ENCODE peak calls at places on chromosomes 2 and 18, in five cellular contexts. One of them, this sample, is unnamed. For H3K4me1, the result is how much of the 10 kb centered on the place peaks cover.

GRCh38 chr18:1273469-1273868 is 368.8 kb downstream of the ADCYAP1 start:
- DNase-seq in pancreas: no peak
- DNase-seq in psoas muscle: no peak
- DNase-seq in effector memory CD4-positive, alpha-beta T cell: no peak
- DNase-seq in Panc1: no peak
- DNase-seq in this sample: no peak

GRCh38 chr18:49161627-49162026 is 210.9 kb upstream of the SMAD7 start:
- DNase-seq in Panc1: no peak
- DNase-seq in pancreas: no peak
- DNase-seq in psoas muscle: no peak
- DNase-seq in effector memory CD4-positive, alpha-beta T cell: no peak
- DNase-seq in this sample: no peak

GRCh38 chr2:181972431-181973190 is 13.0 kb upstream of the PPP1R1C start:
- DNase-seq in psoas muscle: no peak
- DNase-seq in pancreas: no peak
- DNase-seq in effector memory CD4-positive, alpha-beta T cell: no peak
- DNase-seq in Panc1: no peak
- DNase-seq in this sample: no peak

GRCh38 chr2:191927991-191928390 is 81.1 kb upstream of the CAVIN2 start:
- DNase-seq in effector memory CD4-positive, alpha-beta T cell: no peak
- DNase-seq in Panc1: no peak
- DNase-seq in pancreas: no peak
- DNase-seq in psoas muscle: no peak
- DNase-seq in this sample: peak

GRCh38 chr2:75484840-75485239 is 75.9 kb downstream of the EVA1A start:
- DNase-seq in pancreas: no peak
- DNase-seq in Panc1: no peak
- DNase-seq in psoas muscle: no peak
- DNase-seq in effector memory CD4-positive, alpha-beta T cell: no peak
- DNase-seq in this sample: no peak

GRCh38 chr2:101037161-101037755 is 35.2 kb downstream of the RPL31 start:
- DNase-seq in pancreas: no peak
- DNase-seq in psoas muscle: no peak
- DNase-seq in Panc1: no peak
- DNase-seq in effector memory CD4-positive, alpha-beta T cell: no peak
- DNase-seq in this sample: no peak

GRCh38 chr2:126657146-126657635 is 1.2 kb downstream of the GYPC start:
- DNase-seq in psoas muscle: peak
- DNase-seq in pancreas: no peak
- DNase-seq in Panc1: no peak
- DNase-seq in effector memory CD4-positive, alpha-beta T cell: no peak
- DNase-seq in this sample: peak

GRCh38 chr2:82636411-82637020 is 1822.6 kb downstream of the SUCLG1 start:
- DNase-seq in pancreas: no peak
- DNase-seq in effector memory CD4-positive, alpha-beta T cell: no peak
- DNase-seq in psoas muscle: no peak
- DNase-seq in Panc1: no peak
- DNase-seq in this sample: no peak

GRCh38 chr2:10202136-10202535 is 79.6 kb downstream of the RRM2 start:
- DNase-seq in psoas muscle: no peak
- DNase-seq in pancreas: no peak
- DNase-seq in effector memory CD4-positive, alpha-beta T cell: no peak
- DNase-seq in Panc1: no peak
- DNase-seq in this sample: no peak

GRCh38 chr2:31002510-31002909 is 135.7 kb downstream of the GALNT14 start:
- DNase-seq in pancreas: no peak
- DNase-seq in Panc1: no peak
- DNase-seq in effector memory CD4-positive, alpha-beta T cell: no peak
- DNase-seq in psoas muscle: no peak
- DNase-seq in this sample: no peak

GRCh38 chr2:232563580-232563979 is 13.1 kb downstream of the EIF4E2 start:
- DNase-seq in Panc1: no peak
- DNase-seq in pancreas: no peak
- DNase-seq in psoas muscle: no peak
- DNase-seq in effector memory CD4-positive, alpha-beta T cell: no peak
- DNase-seq in this sample: no peak

GRCh38 chr2:29040552-29040951 is 33.8 kb downstream of the PCARE start:
- DNase-seq in psoas muscle: no peak
- DNase-seq in effector memory CD4-positive, alpha-beta T cell: no peak
- DNase-seq in Panc1: no peak
- DNase-seq in pancreas: no peak
- DNase-seq in this sample: no peak

GRCh38 chr2:46335404-46335965 is 38.3 kb downstream of the EPAS1 start:
- DNase-seq in effector memory CD4-positive, alpha-beta T cell: no peak
- DNase-seq in psoas muscle: peak
- DNase-seq in Panc1: no peak
- DNase-seq in pancreas: no peak
- DNase-seq in this sample: peak

GRCh38 chr2:74883011-74883410 is 49.1 kb downstream of the HK2 start:
- DNase-seq in psoas muscle: no peak
- DNase-seq in Panc1: no peak
- DNase-seq in effector memory CD4-positive, alpha-beta T cell: no peak
- DNase-seq in pancreas: no peak
- DNase-seq in this sample: no peak

GRCh38 chr2:96788393-96789244 is 27.4 kb upstream of the CNNM3 start:
- DNase-seq in psoas muscle: peak
- DNase-seq in effector memory CD4-positive, alpha-beta T cell: no peak
- DNase-seq in pancreas: peak
- DNase-seq in Panc1: no peak
- DNase-seq in this sample: peak

GRCh38 chr2:194104687-194105086 is 1552.3 kb upstream of the SLC39A10 start:
- DNase-seq in pancreas: no peak
- DNase-seq in psoas muscle: no peak
- DNase-seq in Panc1: no peak
- DNase-seq in effector memory CD4-positive, alpha-beta T cell: no peak
- DNase-seq in this sample: no peak

GRCh38 chr2:147430408-147430807 is 414.4 kb upstream of the ACVR2A start:
- DNase-seq in psoas muscle: no peak
- DNase-seq in pancreas: peak
- DNase-seq in Panc1: no peak
- DNase-seq in effector memory CD4-positive, alpha-beta T cell: no peak
- DNase-seq in this sample: no peak

GRCh38 chr2:221337957-221338685 is 234.0 kb downstream of the EPHA4 start:
- DNase-seq in psoas muscle: no peak
- DNase-seq in Panc1: no peak
- DNase-seq in effector memory CD4-positive, alpha-beta T cell: no peak
- DNase-seq in pancreas: no peak
- DNase-seq in this sample: no peak

GRCh38 chr2:192010073-192010472 is 163.2 kb upstream of the CAVIN2 start:
- DNase-seq in pancreas: no peak
- DNase-seq in Panc1: no peak
- DNase-seq in psoas muscle: no peak
- DNase-seq in effector memory CD4-positive, alpha-beta T cell: no peak
- DNase-seq in this sample: no peak

GRCh38 chr2:199602271-199602895 is 144.6 kb upstream of the SATB2 start:
- DNase-seq in psoas muscle: no peak
- DNase-seq in effector memory CD4-positive, alpha-beta T cell: no peak
- DNase-seq in pancreas: no peak
- DNase-seq in Panc1: no peak
- DNase-seq in this sample: peak

GRCh38 chr2:112031473-112031872 is 23.6 kb upstream of the TMEM87B start:
- DNase-seq in Panc1: no peak
- DNase-seq in effector memory CD4-positive, alpha-beta T cell: no peak
- DNase-seq in psoas muscle: no peak
- DNase-seq in pancreas: no peak
- DNase-seq in this sample: peak

GRCh38 chr18:75754433-75754832 is 326.9 kb upstream of the SMIM21 start:
- DNase-seq in psoas muscle: no peak
- DNase-seq in Panc1: no peak
- DNase-seq in effector memory CD4-positive, alpha-beta T cell: no peak
- DNase-seq in pancreas: no peak
- DNase-seq in this sample: no peak

GRCh38 chr2:235724964-235725603 is 231.2 kb downstream of the AGAP1 start:
- DNase-seq in psoas muscle: peak
- DNase-seq in effector memory CD4-positive, alpha-beta T cell: no peak
- DNase-seq in Panc1: no peak
- DNase-seq in pancreas: peak
- DNase-seq in this sample: no peak

GRCh38 chr2:9554841-9555337 is 741 bp downstream of the ADAM17 start:
- DNase-seq in pancreas: no peak
- DNase-seq in psoas muscle: no peak
- DNase-seq in effector memory CD4-positive, alpha-beta T cell: no peak
- DNase-seq in Panc1: no peak
- DNase-seq in this sample: no peak

GRCh38 chr18:13565228-13565627 is 161.1 kb downstream of the FAM210A start:
- DNase-seq in effector memory CD4-positive, alpha-beta T cell: no peak
- DNase-seq in pancreas: no peak
- DNase-seq in psoas muscle: peak
- DNase-seq in Panc1: no peak
- DNase-seq in this sample: no peak

GRCh38 chr18:48951448-48952286 is 902 bp upstream of the SMAD7 start:
- DNase-seq in pancreas: peak
- DNase-seq in Panc1: no peak
- DNase-seq in psoas muscle: peak
- DNase-seq in effector memory CD4-positive, alpha-beta T cell: peak
- DNase-seq in this sample: peak

GRCh38 chr2:158993030-158993429 is 24.6 kb downstream of the TANC1 start:
- DNase-seq in effector memory CD4-positive, alpha-beta T cell: no peak
- DNase-seq in psoas muscle: no peak
- DNase-seq in Panc1: no peak
- DNase-seq in pancreas: no peak
- DNase-seq in this sample: no peak
- H3K4me1 ChIP-seq in effector memory CD4-positive, alpha-beta T cell: under half
- H3K4me1 ChIP-seq in psoas muscle: under half
- H3K4me1 ChIP-seq in Panc1: under half
- H3K4me1 ChIP-seq in pancreas: under half
- H3K4me1 ChIP-seq in this sample: under half

GRCh38 chr2:69588945-69589344 is 54.6 kb downstream of the AAK1 start:
- DNase-seq in Panc1: no peak
- DNase-seq in effector memory CD4-positive, alpha-beta T cell: no peak
- DNase-seq in psoas muscle: no peak
- DNase-seq in pancreas: no peak
- DNase-seq in this sample: no peak

GRCh38 chr2:69588403-69588802 is 55.1 kb downstream of the AAK1 start:
- DNase-seq in effector memory CD4-positive, alpha-beta T cell: no peak
- DNase-seq in pancreas: no peak
- DNase-seq in psoas muscle: no peak
- DNase-seq in Panc1: no peak
- DNase-seq in this sample: no peak

GRCh38 chr2:69592511-69592910 is 51.0 kb downstream of the AAK1 start:
- DNase-seq in Panc1: no peak
- DNase-seq in effector memory CD4-positive, alpha-beta T cell: no peak
- DNase-seq in psoas muscle: no peak
- DNase-seq in pancreas: no peak
- DNase-seq in this sample: no peak

GRCh38 chr2:69585855-69586560 is 57.5 kb downstream of the AAK1 start:
- DNase-seq in pancreas: no peak
- DNase-seq in Panc1: no peak
- DNase-seq in psoas muscle: no peak
- DNase-seq in effector memory CD4-positive, alpha-beta T cell: no peak
- DNase-seq in this sample: no peak

DNA sequence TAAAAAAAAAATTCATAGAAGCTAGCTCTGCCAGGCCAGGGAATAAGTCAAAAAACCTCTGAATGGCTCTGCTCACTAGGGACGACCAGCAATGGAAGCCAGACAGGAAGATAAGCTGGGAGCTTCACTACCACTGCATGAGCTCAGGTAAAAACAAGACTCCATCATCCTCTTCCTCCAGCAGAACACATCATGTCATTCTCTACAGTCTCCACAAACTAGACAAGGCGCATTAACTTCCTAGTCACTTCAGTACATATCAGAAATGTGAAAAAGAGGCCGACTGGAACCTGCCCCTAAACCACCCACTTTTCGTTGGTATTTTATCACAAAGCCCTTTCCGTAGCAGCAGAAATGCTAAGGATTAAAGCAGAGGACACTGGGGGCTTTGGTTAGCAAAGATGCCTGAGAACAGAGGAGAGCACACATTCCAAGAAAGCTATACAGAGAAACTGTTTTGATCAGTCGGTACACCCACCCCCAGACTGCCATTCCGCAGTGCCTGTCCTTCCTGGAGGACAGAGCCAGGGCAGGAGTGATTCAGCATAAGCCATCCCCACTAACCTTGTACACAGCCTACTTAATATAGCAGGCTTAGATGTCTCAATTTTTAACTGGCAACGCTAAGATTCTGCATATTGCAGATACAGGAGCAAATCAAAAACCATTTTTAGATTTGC is 53.4 kb downstream of the AAK1 start:
- DNase-seq in pancreas: no peak
- DNase-seq in effector memory CD4-positive, alpha-beta T cell: no peak
- DNase-seq in Panc1: no peak
- DNase-seq in psoas muscle: peak
- DNase-seq in this sample: no peak
- H3K27ac ChIP-seq in pancreas: no peak
- H3K27ac ChIP-seq in effector memory CD4-positive, alpha-beta T cell: no peak
- H3K27ac ChIP-seq in Panc1: no peak
- H3K27ac ChIP-seq in psoas muscle: peak
- H3K27ac ChIP-seq in this sample: no peak

GRCh38 chr2:159131267-159131790 is 155.2 kb downstream of the WDSUB1 start:
- DNase-seq in effector memory CD4-positive, alpha-beta T cell: no peak
- DNase-seq in pancreas: no peak
- DNase-seq in Panc1: no peak
- DNase-seq in psoas muscle: no peak
- DNase-seq in this sample: no peak
- H3K4me1 ChIP-seq in effector memory CD4-positive, alpha-beta T cell: under half
- H3K4me1 ChIP-seq in pancreas: under half
- H3K4me1 ChIP-seq in Panc1: under half
- H3K4me1 ChIP-seq in psoas muscle: under half
- H3K4me1 ChIP-seq in this sample: under half

GRCh38 chr18:22975508-22975907 is 42.4 kb downstream of the RBBP8 start:
- DNase-seq in Panc1: no peak
- DNase-seq in effector memory CD4-positive, alpha-beta T cell: no peak
- DNase-seq in psoas muscle: no peak
- DNase-seq in pancreas: no peak
- DNase-seq in this sample: no peak
- H3K27ac ChIP-seq in Panc1: no peak
- H3K27ac ChIP-seq in effector memory CD4-positive, alpha-beta T cell: no peak
- H3K27ac ChIP-seq in psoas muscle: no peak
- H3K27ac ChIP-seq in pancreas: no peak
- H3K27ac ChIP-seq in this sample: no peak

This sample was measured in SJCRH30.